ENCODE peak calls at places on chromosomes 11 and 22, in seven cellular contexts. W is left ventricle myocardium inferior, I is heart left ventricle, Y is AG09319, U is NB4, B is AG04449, S is dorsolateral prefrontal cortex. T is an unnamed sample.

GRCh38 chr11:109984634-109985289 is 108.4 kb upstream of the ZC3H12C start:
- DNase-seq in W (no peak), I (no peak), Y (no peak), U (peak), B (no peak), S (no peak), T (no peak)

GRCh38 chr11:128709402-128709801 is 15.5 kb downstream of the FLI1 start:
- DNase-seq in W (no peak), I (no peak), Y (peak), U (no peak), B (peak), S (no peak), T (no peak)

GRCh38 chr11:12755510-12755909 is 81.3 kb downstream of the TEAD1 start:
- DNase-seq in W (no peak), I (no peak), Y (no peak), U (no peak), B (no peak), S (no peak), T (no peak)

GRCh38 chr11:14012836-14013235 is 50.3 kb downstream of the SPON1 start:
- DNase-seq in W (no peak), I (no peak), Y (no peak), U (no peak), B (no peak), S (no peak), T (no peak)

GRCh38 chr22:22571862-22572261 is 12.8 kb upstream of the PRAME start:
- DNase-seq in W (no peak), I (no peak), Y (no peak), U (no peak), B (no peak), S (no peak), T (no peak)

GRCh38 chr11:65965986-65966762 is 4.6 kb downstream of the SART1 start:
- DNase-seq in W (no peak), I (no peak), Y (no peak), U (no peak), B (no peak), S (no peak), T (no peak)

GRCh38 chr11:33633251-33634003 is 67.2 kb downstream of the C11orf91 start:
- DNase-seq in W (no peak), I (no peak), Y (no peak), U (no peak), B (no peak), S (peak), T (no peak)

GRCh38 chr22:20918663-20919220 is 1.5 kb downstream of the CRKL start:
- DNase-seq in W (no peak), I (no peak), Y (no peak), U (peak), B (no peak), S (no peak), T (no peak)

GRCh38 chr22:17191163-17191562 is 28.1 kb downstream of the ADA2 start:
- DNase-seq in W (no peak), I (no peak), Y (peak), U (no peak), B (no peak), S (no peak), T (no peak)

GRCh38 chr22:23889620-23890019 is 4.6 kb upstream of the MIF start:
- DNase-seq in W (peak), I (no peak), Y (no peak), U (no peak), B (no peak), S (no peak), T (no peak)

GRCh38 chr11:69212121-69213110 is 56.7 kb downstream of the SMIM38 start:
- DNase-seq in W (no peak), I (no peak), Y (no peak), U (no peak), B (no peak), S (no peak), T (no peak)

GRCh38 chr22:23249506-23250423 is 69.5 kb downstream of the BCR start:
- DNase-seq in W (no peak), I (no peak), Y (no peak), U (no peak), B (no peak), S (no peak), T (no peak)

GRCh38 chr22:43242627-43243026 is 55.7 kb upstream of the TTLL12 start:
- DNase-seq in W (no peak), I (no peak), Y (no peak), U (no peak), B (no peak), S (no peak), T (no peak)

GRCh38 chr11:17989306-17989705 is 23.5 kb downstream of the SERGEF start:
- DNase-seq in W (no peak), I (no peak), Y (no peak), U (no peak), B (no peak), S (no peak), T (no peak)

GRCh38 chr11:108960498-108960897 is 295.6 kb downstream of the DDX10 start:
- DNase-seq in W (no peak), I (no peak), Y (no peak), U (no peak), B (no peak), S (peak), T (no peak)

GRCh38 chr11:95499516-95500135 is 268.6 kb upstream of the SESN3 start:
- DNase-seq in W (no peak), I (no peak), Y (no peak), U (no peak), B (peak), S (no peak), T (no peak)

GRCh38 chr11:130103296-130103814 is 33.7 kb downstream of the APLP2 start:
- DNase-seq in W (no peak), I (no peak), Y (peak), U (peak), B (peak), S (no peak), T (no peak)

GRCh38 chr11:13354335-13354734 is 76.7 kb downstream of the BMAL1 start:
- DNase-seq in W (no peak), I (no peak), Y (no peak), U (peak), B (no peak), S (no peak), T (no peak)

GRCh38 chr11:64843971-64844329 is 503 bp downstream of the CDC42BPG start:
- DNase-seq in W (no peak), I (no peak), Y (no peak), U (no peak), B (no peak), S (no peak), T (no peak)

GRCh38 chr22:48943567-48944432 is 883.9 kb downstream of the BRD1 start:
- DNase-seq in W (no peak), I (no peak), Y (no peak), U (peak), B (no peak), S (peak), T (no peak)

GRCh38 chr11:115321602-115322289 is 182.5 kb downstream of the CADM1 start:
- DNase-seq in W (no peak), I (no peak), Y (no peak), U (no peak), B (peak), S (no peak), T (no peak)

GRCh38 chr11:62273789-62274275 is 3.9 kb downstream of the SCGB2A2 start:
- DNase-seq in W (no peak), I (no peak), Y (no peak), U (peak), B (no peak), S (no peak), T (no peak)

GRCh38 chr11:115222218-115222862 is 281.9 kb downstream of the CADM1 start:
- DNase-seq in W (no peak), I (no peak), Y (no peak), U (peak), B (peak), S (no peak), T (no peak)

GRCh38 chr11:32448232-32448631 is 12.9 kb upstream of the WT1 start:
- DNase-seq in W (no peak), I (no peak), Y (no peak), U (peak), B (no peak), S (no peak), T (no peak)

GRCh38 chr11:87917111-87917510 is 258.1 kb downstream of the RAB38 start:
- DNase-seq in W (no peak), I (no peak), Y (no peak), U (no peak), B (no peak), S (no peak), T (no peak)

GRCh38 chr22:50286701-50287318 is 16.6 kb upstream of the MAPK11 start:
- DNase-seq in W (no peak), I (no peak), Y (no peak), U (no peak), B (no peak), S (no peak), T (no peak)

GRCh38 chr11:17722000-17722643 is 2.8 kb downstream of the MYOD1 start:
- DNase-seq in W (no peak), I (no peak), Y (no peak), U (no peak), B (no peak), S (no peak), T (no peak)

GRCh38 chr22:50218996-50219727 is 18.4 kb downstream of the SELENOO start:
- DNase-seq in W (peak), I (peak), Y (peak), U (peak), B (no peak), S (peak), T (peak)

GRCh38 chr11:122696662-122697061 is 41.1 kb downstream of the UBASH3B start:
- DNase-seq in W (no peak), I (no peak), Y (no peak), U (peak), B (no peak), S (no peak), T (no peak)

GRCh38 chr22:27597703-27598444 is 203.7 kb downstream of the MN1 start:
- DNase-seq in W (no peak), I (no peak), Y (no peak), U (peak), B (no peak), S (no peak), T (no peak)

GRCh38 chr22:43707650-43708049 is 104.5 kb downstream of the EFCAB6 start:
- DNase-seq in W (no peak), I (no peak), Y (no peak), U (no peak), B (no peak), S (no peak), T (no peak)

GRCh38 chr11:130170345-130170744 is 10.8 kb downstream of the ST14 start:
- DNase-seq in W (no peak), I (no peak), Y (no peak), U (no peak), B (no peak), S (no peak), T (no peak)

DNA sequence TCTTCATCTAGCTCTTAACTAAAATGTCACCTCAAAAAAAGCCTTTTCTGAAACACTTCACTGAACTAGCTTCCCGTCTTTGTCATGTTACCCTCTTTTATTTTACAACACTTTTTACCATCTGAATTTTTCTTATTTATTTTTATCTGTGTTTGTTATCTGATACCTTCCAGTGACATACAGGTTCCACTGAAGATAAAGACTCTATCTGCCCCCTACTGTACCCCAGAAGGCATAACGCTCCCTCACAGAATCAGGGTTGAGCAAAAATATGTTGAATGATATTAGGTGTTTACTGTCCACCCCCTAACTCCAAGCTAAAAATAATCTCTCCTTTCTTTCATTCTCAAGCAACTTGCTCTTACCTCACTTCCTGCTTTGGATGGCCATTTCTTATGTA is 654.2 kb downstream of the NELL1 start:
- DNase-seq in W (no peak), I (no peak), Y (no peak), U (no peak), B (no peak), S (no peak), T (no peak)
- TF ChIP-seq CTCF in W (no peak), I (no peak), Y (no peak), U (peak), B (no peak), S (no peak), T (no peak)

DNA sequence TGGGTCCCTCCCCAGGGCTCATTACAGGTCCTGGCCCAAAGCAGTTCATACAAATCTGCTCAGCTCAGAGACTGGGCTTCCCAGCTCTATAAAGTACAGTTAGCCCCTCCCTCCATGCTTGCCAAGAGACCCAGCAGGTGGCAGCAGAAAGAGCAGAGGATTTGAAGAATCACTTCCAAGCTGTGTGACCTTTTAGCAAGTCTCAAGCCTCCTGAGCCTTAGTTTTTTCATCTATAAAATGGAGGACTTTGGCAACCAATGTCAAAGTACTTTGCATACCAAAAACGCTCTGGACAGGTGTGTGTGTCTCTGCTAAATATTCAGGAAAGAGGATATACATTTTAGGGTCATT is 26.6 kb downstream of the RELT start:
- DNase-seq in W (no peak), I (no peak), Y (no peak), U (peak), B (no peak), S (no peak), T (no peak)
- TF ChIP-seq CTCF in W (peak), I (no peak), Y (peak), U (peak), B (peak), S (no peak), T (no peak)

GRCh38 chr11:471468-472145 is 21.5 kb downstream of the PTDSS2 start:
- DNase-seq in W (no peak), I (no peak), Y (no peak), U (no peak), B (no peak), S (no peak), T (no peak)

GRCh38 chr11:468493-468892 is 18.4 kb downstream of the PTDSS2 start:
- DNase-seq in W (no peak), I (peak), Y (no peak), U (no peak), B (no peak), S (no peak), T (no peak)

GRCh38 chr11:472272-472671 is 22.2 kb downstream of the PTDSS2 start:
- DNase-seq in W (no peak), I (no peak), Y (no peak), U (no peak), B (no peak), S (no peak), T (no peak)

GRCh38 chr11:468036-468435 is 18.0 kb downstream of the PTDSS2 start:
- DNase-seq in W (no peak), I (peak), Y (no peak), U (no peak), B (no peak), S (no peak), T (no peak)

DNA sequence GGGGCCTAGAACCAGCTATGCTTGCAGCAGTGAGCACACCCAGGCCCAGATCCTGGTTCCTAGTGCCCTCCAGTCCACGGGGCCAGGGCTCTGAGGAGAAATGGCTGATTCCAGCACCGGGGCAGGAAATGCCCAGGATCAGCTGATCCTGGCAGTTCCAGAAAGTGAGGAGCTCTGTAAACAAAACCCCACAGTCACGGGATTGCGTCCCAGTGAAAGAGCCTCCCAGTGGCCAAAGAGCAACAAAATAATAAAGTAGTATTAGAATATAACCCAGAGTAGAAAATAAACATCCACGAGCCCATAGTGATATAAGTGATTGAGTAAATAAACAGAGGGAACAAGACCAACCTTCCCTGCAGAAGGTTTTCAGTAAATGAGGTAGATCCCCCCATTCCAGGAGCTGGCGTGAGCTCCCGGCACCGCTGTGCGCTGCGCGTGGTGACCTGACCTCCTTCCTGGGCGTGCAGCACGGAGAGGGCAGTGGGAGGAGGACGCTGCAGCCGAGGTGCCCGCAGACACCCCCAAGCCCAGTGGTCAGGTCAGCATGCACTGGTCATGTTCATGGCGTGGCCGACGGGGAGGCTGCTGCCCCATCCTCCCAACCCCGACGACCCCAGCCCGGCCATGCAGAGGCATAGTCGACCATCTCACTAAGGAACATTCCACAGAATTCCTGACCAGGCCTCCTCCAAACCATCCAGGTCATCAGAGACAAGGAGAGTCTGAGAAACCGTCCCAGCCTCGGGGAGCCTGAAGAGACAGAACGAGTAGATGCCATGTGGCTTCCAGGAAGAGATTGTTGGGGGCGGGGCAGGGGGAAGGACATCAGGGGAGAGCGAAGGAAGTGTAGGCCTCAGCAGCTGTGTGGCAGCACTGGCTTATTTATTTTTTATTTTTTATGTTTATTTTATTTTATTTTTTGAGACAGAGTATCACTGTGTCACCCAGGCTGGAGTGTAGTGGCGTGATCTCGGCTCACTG is 19.9 kb downstream of the PTDSS2 start:
- DNase-seq in W (no peak), I (peak), Y (peak), U (no peak), B (peak), S (peak), T (peak)
- TF ChIP-seq CTCF in W (peak), I (no peak), Y (peak), U (no peak), B (peak), S (peak), T (peak)

DNA sequence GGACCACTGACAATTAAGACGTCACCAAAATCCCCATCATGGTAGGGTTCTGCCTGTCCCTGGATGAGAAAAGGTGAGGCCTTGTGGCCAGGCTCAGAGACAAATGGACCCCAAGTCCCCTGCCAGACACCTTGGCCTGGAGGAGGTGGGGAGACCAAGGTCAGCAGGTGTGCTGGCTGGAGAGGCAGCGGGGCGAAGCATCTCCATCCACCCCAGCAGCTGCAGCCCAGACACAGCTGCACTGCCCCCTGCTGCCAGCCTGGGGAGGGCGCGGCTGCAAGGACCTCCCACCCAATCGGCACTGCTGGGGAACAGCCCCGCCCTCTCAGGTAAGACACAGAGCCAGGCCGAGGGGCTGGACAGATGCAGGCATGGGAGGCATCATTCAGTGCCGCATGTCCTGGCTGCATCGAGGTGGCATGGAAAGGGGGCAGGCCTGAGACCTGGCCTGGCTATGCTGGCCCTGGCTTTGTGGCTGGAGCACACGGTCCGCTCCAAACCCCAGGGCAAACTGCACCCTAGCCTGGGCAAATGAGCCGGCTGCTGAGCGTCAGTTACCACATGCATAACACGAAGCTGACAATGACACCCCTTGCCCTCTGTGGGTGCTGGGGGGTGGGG is 12.2 kb upstream of the MFNG start:
- DNase-seq in W (no peak), I (no peak), Y (no peak), U (peak), B (no peak), S (no peak), T (no peak)
- TF ChIP-seq CTCF in W (peak), I (peak), Y (no peak), U (peak), B (peak), S (no peak), T (no peak)